ENCODE peak calls at places on chromosomes 1 and 21, in six cellular contexts. P is activated naive CD4-positive, alpha-beta T cell treated with anti-CD3 and anti-CD28 coated beads, Interleukin-2, amount 10 ng/mL, durations not matched to agents 7 days and 5 days; V is T-helper 9 cell; C is fibroblast of lung; K is stimulated activated naive CD4-positive, alpha-beta T cell; X is EH. N is an unnamed sample.
A peak's percentile ranks its signal among the peaks of the same experiment; 100 is the strongest.

GRCh38 chr1:79554620-79555160 is 548.2 kb upstream of the ADGRL4 start:
- DNase-seq in P (no peak), V (no peak), C (no peak), K (no peak), X (no peak), N (no peak)

GRCh38 chr1:66380452-66381212 is 153.3 kb upstream of the SGIP1 start:
- DNase-seq in P (no peak), V (no peak), C (no peak), K (no peak), X (peak; percentile 38), N (no peak)

GRCh38 chr1:10829067-10829818 is 32.8 kb upstream of the CASZ1 start:
- DNase-seq in P (no peak), V (no peak), C (no peak), K (no peak), X (no peak), N (no peak)

GRCh38 chr21:16040601-16041000 is 310.8 kb downstream of the USP25 start:
- DNase-seq in P (no peak), V (no peak), C (peak; percentile 57), K (no peak), X (peak; percentile 45), N (peak; percentile 16)

GRCh38 chr1:240608707-240609106 is 3.2 kb downstream of the GREM2 start:
- DNase-seq in P (no peak), V (no peak), C (no peak), K (no peak), X (no peak), N (no peak)

GRCh38 chr1:160204526-160205241 is 500 bp upstream of the PEA15 start:
- DNase-seq in P (no peak), V (no peak), C (no peak), K (no peak), X (peak; percentile 21), N (no peak)

GRCh38 chr1:66271216-66271903 is 262.6 kb upstream of the SGIP1 start:
- DNase-seq in P (peak; percentile 57), V (no peak), C (peak; percentile 99), K (peak; percentile 29), X (peak; percentile 99), N (peak; percentile 98)

GRCh38 chr1:178192686-178193085 is 98.8 kb downstream of the RASAL2 start:
- DNase-seq in P (no peak), V (no peak), C (peak; percentile 68), K (no peak), X (peak; percentile 87), N (peak; percentile 75)

GRCh38 chr1:153566414-153567371 is 1.0 kb upstream of the S100A2 start:
- DNase-seq in P (peak; percentile 87), V (peak; percentile 67), C (peak; percentile 98), K (no peak), X (peak; percentile 99), N (peak; percentile 98)

GRCh38 chr1:161192476-161193465 is 6.1 kb downstream of the ADAMTS4 start:
- DNase-seq in P (peak; percentile 78), V (peak; percentile 47), C (peak; percentile 76), K (peak; percentile 55), X (peak; percentile 75), N (peak; percentile 65)

GRCh38 chr1:96710708-96711477 is 10.7 kb upstream of the PTBP2 start:
- DNase-seq in P (no peak), V (no peak), C (peak; percentile 33), K (no peak), X (no peak), N (peak; percentile 28)

GRCh38 chr1:13930151-13930550 is 230.2 kb downstream of the PRDM2 start:
- DNase-seq in P (peak; percentile 49), V (no peak), C (no peak), K (peak; percentile 1), X (no peak), N (no peak)

GRCh38 chr1:91795601-91796389 is 90.2 kb downstream of the TGFBR3 start:
- DNase-seq in P (no peak), V (no peak), C (peak; percentile 89), K (no peak), X (peak; percentile 71), N (peak; percentile 75)

GRCh38 chr1:183879966-183880365 is 75.0 kb downstream of the RGL1 start:
- DNase-seq in P (no peak), V (no peak), C (no peak), K (no peak), X (no peak), N (no peak)

GRCh38 chr1:231354330-231355020 is 16.4 kb downstream of the SPRTN start:
- DNase-seq in P (no peak), V (no peak), C (peak; percentile 38), K (no peak), X (no peak), N (peak; percentile 12)

GRCh38 chr1:19310720-19311502 is 1.0 kb downstream of the AKR7A2 start:
- DNase-seq in P (no peak), V (no peak), C (no peak), K (no peak), X (no peak), N (peak; percentile 16)

GRCh38 chr1:43559714-43560113 is 29.0 kb downstream of the PTPRF start:
- DNase-seq in P (no peak), V (no peak), C (no peak), K (no peak), X (no peak), N (no peak)

GRCh38 chr1:197618065-197618464 is 157.2 kb downstream of the DENND1B start:
- DNase-seq in P (no peak), V (no peak), C (peak; percentile 22), K (no peak), X (peak; percentile 28), N (peak; percentile 4)

GRCh38 chr1:238242156-238242555 is 351.4 kb upstream of the ZP4 start:
- DNase-seq in P (no peak), V (no peak), C (no peak), K (no peak), X (no peak), N (no peak)